ENCODE peak calls at places on chromosomes 5 and 9, in eight cellular contexts. One of them, this sample, is unnamed.

GRCh38 chr5:19880859-19881436 is 107.1 kb downstream of the CDH18 start:
- DNase-seq in uterus: no peak
- DNase-seq in spleen: no peak
- DNase-seq in ovary: no peak
- DNase-seq in right lobe of liver: no peak
- DNase-seq in endothelial cell of umbilical vein: no peak
- DNase-seq in HepG2: peak
- DNase-seq in body of pancreas: no peak
- DNase-seq in this sample: no peak

GRCh38 chr5:56028708-56029107 is 33.9 kb upstream of the IL6ST start:
- DNase-seq in right lobe of liver: no peak
- DNase-seq in uterus: no peak
- DNase-seq in spleen: no peak
- DNase-seq in ovary: no peak
- DNase-seq in endothelial cell of umbilical vein: no peak
- DNase-seq in body of pancreas: no peak
- DNase-seq in HepG2: no peak
- DNase-seq in this sample: no peak

GRCh38 chr9:93128011-93128714 is 5.9 kb downstream of the NINJ1 start:
- DNase-seq in HepG2: no peak
- DNase-seq in uterus: peak
- DNase-seq in endothelial cell of umbilical vein: no peak
- DNase-seq in spleen: peak
- DNase-seq in ovary: no peak
- DNase-seq in right lobe of liver: peak
- DNase-seq in body of pancreas: no peak
- DNase-seq in this sample: no peak

GRCh38 chr5:21802869-21803490 is 1050.2 kb downstream of the CDH12 start:
- DNase-seq in spleen: no peak
- DNase-seq in body of pancreas: no peak
- DNase-seq in ovary: no peak
- DNase-seq in HepG2: peak
- DNase-seq in endothelial cell of umbilical vein: peak
- DNase-seq in uterus: no peak
- DNase-seq in right lobe of liver: no peak
- DNase-seq in this sample: no peak

GRCh38 chr5:149657324-149657723 is 72.8 kb upstream of the PPARGC1B start:
- DNase-seq in uterus: no peak
- DNase-seq in HepG2: no peak
- DNase-seq in spleen: no peak
- DNase-seq in body of pancreas: no peak
- DNase-seq in endothelial cell of umbilical vein: no peak
- DNase-seq in ovary: no peak
- DNase-seq in right lobe of liver: no peak
- DNase-seq in this sample: no peak

GRCh38 chr5:113091622-113092021 is 115.0 kb downstream of the DCP2 start:
- DNase-seq in endothelial cell of umbilical vein: no peak
- DNase-seq in right lobe of liver: no peak
- DNase-seq in body of pancreas: no peak
- DNase-seq in ovary: peak
- DNase-seq in uterus: no peak
- DNase-seq in spleen: no peak
- DNase-seq in HepG2: no peak
- DNase-seq in this sample: no peak

GRCh38 chr9:88460583-88461332 is 72.5 kb downstream of the SPIN1 start:
- DNase-seq in HepG2: no peak
- DNase-seq in uterus: no peak
- DNase-seq in endothelial cell of umbilical vein: no peak
- DNase-seq in ovary: no peak
- DNase-seq in spleen: no peak
- DNase-seq in body of pancreas: no peak
- DNase-seq in right lobe of liver: no peak
- DNase-seq in this sample: no peak

GRCh38 chr5:91332267-91333044 is 50.7 kb downstream of the ARRDC3 start:
- DNase-seq in endothelial cell of umbilical vein: no peak
- DNase-seq in HepG2: peak
- DNase-seq in ovary: no peak
- DNase-seq in uterus: no peak
- DNase-seq in right lobe of liver: no peak
- DNase-seq in body of pancreas: no peak
- DNase-seq in spleen: no peak
- DNase-seq in this sample: no peak

GRCh38 chr5:174251305-174251704 is 205.8 kb downstream of the NSG2 start:
- DNase-seq in right lobe of liver: no peak
- DNase-seq in HepG2: no peak
- DNase-seq in spleen: no peak
- DNase-seq in endothelial cell of umbilical vein: no peak
- DNase-seq in body of pancreas: no peak
- DNase-seq in uterus: no peak
- DNase-seq in ovary: no peak
- DNase-seq in this sample: no peak

GRCh38 chr9:90964101-90965020 is 162.7 kb downstream of the SYK start:
- DNase-seq in uterus: peak
- DNase-seq in endothelial cell of umbilical vein: peak
- DNase-seq in body of pancreas: peak
- DNase-seq in right lobe of liver: no peak
- DNase-seq in ovary: peak
- DNase-seq in spleen: peak
- DNase-seq in HepG2: peak
- DNase-seq in this sample: peak

GRCh38 chr5:16856531-16856930 is 79.6 kb downstream of the MYO10 start:
- DNase-seq in uterus: no peak
- DNase-seq in HepG2: no peak
- DNase-seq in endothelial cell of umbilical vein: no peak
- DNase-seq in spleen: no peak
- DNase-seq in ovary: no peak
- DNase-seq in right lobe of liver: no peak
- DNase-seq in body of pancreas: no peak
- DNase-seq in this sample: peak

GRCh38 chr5:93088566-93088965 is 492.5 kb downstream of the NR2F1-AS1 start:
- DNase-seq in uterus: no peak
- DNase-seq in endothelial cell of umbilical vein: no peak
- DNase-seq in spleen: no peak
- DNase-seq in ovary: no peak
- DNase-seq in right lobe of liver: no peak
- DNase-seq in body of pancreas: no peak
- DNase-seq in HepG2: no peak
- DNase-seq in this sample: no peak

GRCh38 chr5:93096561-93096960 is 484.5 kb downstream of the NR2F1-AS1 start:
- DNase-seq in HepG2: no peak
- DNase-seq in ovary: no peak
- DNase-seq in body of pancreas: no peak
- DNase-seq in endothelial cell of umbilical vein: no peak
- DNase-seq in uterus: no peak
- DNase-seq in right lobe of liver: no peak
- DNase-seq in spleen: no peak
- DNase-seq in this sample: no peak

GRCh38 chr5:93090698-93091097 is 490.3 kb downstream of the NR2F1-AS1 start:
- DNase-seq in right lobe of liver: no peak
- DNase-seq in HepG2: peak
- DNase-seq in body of pancreas: no peak
- DNase-seq in spleen: no peak
- DNase-seq in uterus: no peak
- DNase-seq in endothelial cell of umbilical vein: no peak
- DNase-seq in ovary: no peak
- DNase-seq in this sample: no peak

GRCh38 chr5:93088997-93089396 is 492.0 kb downstream of the NR2F1-AS1 start:
- DNase-seq in uterus: no peak
- DNase-seq in body of pancreas: no peak
- DNase-seq in right lobe of liver: no peak
- DNase-seq in endothelial cell of umbilical vein: no peak
- DNase-seq in spleen: no peak
- DNase-seq in HepG2: no peak
- DNase-seq in ovary: no peak
- DNase-seq in this sample: no peak

DNA sequence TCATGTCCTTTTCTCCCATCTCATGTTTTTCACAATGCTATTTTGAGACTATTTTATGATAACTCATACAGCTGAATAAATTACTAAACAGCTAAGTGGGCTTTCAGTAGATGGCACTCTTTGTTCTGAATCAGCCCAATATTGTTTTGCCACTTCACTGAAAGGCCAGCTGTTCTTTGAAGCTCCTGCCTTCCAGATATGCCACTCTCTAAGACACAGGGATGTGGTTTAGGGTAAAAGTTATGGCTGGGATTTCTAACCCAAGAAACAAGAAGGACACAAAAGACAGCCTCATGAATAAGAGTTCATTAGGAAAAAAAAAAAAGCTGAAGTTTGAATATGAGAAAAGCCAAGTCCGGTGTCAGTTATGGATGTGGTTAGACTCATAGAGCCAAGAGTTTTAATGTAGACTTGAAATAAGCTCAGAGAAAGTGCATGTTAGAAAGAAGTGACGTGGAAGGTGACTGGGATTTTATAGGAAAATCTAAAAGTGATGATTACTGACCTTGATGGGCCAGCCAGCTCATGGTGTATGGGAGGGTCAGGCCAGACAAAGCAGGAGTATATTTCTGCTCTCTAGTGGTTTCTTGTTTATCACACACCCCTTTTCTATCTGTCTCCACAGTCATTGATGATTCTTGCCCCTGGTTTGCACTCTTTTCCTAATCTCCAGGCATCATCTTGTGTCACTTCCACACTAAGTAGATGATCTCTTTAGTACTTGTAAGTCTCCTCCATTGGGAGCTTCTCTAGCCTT is 488.5 kb downstream of the NR2F1-AS1 start:
- DNase-seq in HepG2: no peak
- DNase-seq in right lobe of liver: no peak
- DNase-seq in ovary: no peak
- DNase-seq in uterus: no peak
- DNase-seq in body of pancreas: no peak
- DNase-seq in endothelial cell of umbilical vein: peak
- DNase-seq in spleen: no peak
- DNase-seq in this sample: no peak
- TF ChIP-seq CTCF in HepG2: peak
- TF ChIP-seq CTCF in right lobe of liver: peak
- TF ChIP-seq CTCF in ovary: peak
- TF ChIP-seq CTCF in uterus: peak
- TF ChIP-seq CTCF in body of pancreas: no peak
- TF ChIP-seq CTCF in endothelial cell of umbilical vein: peak
- TF ChIP-seq CTCF in spleen: no peak
- TF ChIP-seq CTCF in this sample: peak

DNA sequence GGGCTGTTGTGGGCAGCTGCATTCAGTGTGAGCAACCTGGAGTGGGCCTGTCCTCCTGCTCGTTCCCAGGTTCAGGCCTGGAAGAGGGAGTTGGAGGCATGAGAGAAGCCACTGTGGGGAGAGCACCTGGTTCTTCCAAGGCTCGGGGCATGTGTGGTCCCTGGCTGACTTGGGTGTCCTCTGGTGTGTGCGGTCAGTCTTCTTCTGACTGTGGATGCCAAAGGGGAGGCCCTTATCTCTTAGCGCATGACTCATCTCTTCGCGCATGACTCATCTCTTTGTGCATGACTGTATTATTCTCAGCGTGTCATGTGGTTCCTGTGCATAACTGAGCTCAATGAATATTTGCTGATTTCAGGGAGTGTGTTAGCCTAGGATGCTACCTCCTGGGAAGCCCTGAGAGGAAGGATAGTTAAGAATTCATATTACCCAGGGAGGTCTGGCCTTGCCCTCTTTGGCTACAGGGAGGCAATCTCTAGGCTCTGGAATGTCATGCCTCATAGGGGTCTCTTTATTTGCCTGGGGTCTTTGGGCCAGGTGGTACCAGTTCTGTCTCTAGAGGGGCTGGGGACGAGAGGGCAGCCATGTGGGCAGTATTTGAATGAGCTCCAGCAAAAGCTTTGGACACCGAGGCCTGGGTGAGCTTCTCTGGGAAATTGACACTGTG is 188.7 kb downstream of the HSPA4 start:
- DNase-seq in spleen: peak
- DNase-seq in endothelial cell of umbilical vein: peak
- DNase-seq in HepG2: peak
- DNase-seq in right lobe of liver: no peak
- DNase-seq in body of pancreas: no peak
- DNase-seq in uterus: peak
- DNase-seq in ovary: no peak
- DNase-seq in this sample: no peak
- TF ChIP-seq POLR2A in spleen: no peak
- TF ChIP-seq POLR2A in endothelial cell of umbilical vein: peak
- TF ChIP-seq POLR2A in HepG2: peak
- TF ChIP-seq POLR2A in right lobe of liver: no peak
- TF ChIP-seq POLR2A in body of pancreas: no peak
- TF ChIP-seq POLR2A in uterus: no peak
- TF ChIP-seq POLR2A in ovary: no peak
- TF ChIP-seq POLR2A in this sample: no peak

DNA sequence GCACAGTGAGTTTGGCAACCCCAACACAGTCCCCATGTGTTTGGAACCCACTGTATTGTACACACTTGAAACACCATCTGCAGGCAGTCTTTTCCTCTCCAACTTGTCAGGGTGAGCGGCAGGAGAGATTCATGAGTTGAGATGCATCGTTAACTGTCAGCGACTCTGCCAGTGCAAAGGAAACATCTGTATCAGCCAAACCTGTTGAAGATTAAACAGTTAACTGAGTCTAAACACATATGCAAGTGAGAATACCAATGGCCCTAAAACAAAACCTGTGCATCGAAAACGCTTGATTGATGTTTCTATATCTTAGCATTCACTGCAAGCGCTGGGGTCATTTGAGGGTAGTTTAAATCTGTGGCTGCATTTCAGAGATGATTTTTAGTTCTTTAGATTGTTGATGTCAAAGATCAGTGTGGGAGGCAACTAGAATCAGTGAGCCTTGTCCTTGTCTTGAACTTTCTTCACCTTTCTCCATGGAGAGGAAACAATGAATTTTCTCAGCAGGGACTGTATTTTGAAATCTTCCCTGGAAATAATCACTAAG is 41.3 kb upstream of the PAM start:
- DNase-seq in spleen: no peak
- DNase-seq in body of pancreas: no peak
- DNase-seq in ovary: no peak
- DNase-seq in uterus: no peak
- DNase-seq in endothelial cell of umbilical vein: no peak
- DNase-seq in HepG2: no peak
- DNase-seq in right lobe of liver: no peak
- DNase-seq in this sample: no peak
- TF ChIP-seq CTCF in spleen: no peak
- TF ChIP-seq CTCF in body of pancreas: no peak
- TF ChIP-seq CTCF in ovary: no peak
- TF ChIP-seq CTCF in uterus: no peak
- TF ChIP-seq CTCF in endothelial cell of umbilical vein: no peak
- TF ChIP-seq CTCF in HepG2: no peak
- TF ChIP-seq CTCF in right lobe of liver: no peak
- TF ChIP-seq CTCF in this sample: no peak

DNA sequence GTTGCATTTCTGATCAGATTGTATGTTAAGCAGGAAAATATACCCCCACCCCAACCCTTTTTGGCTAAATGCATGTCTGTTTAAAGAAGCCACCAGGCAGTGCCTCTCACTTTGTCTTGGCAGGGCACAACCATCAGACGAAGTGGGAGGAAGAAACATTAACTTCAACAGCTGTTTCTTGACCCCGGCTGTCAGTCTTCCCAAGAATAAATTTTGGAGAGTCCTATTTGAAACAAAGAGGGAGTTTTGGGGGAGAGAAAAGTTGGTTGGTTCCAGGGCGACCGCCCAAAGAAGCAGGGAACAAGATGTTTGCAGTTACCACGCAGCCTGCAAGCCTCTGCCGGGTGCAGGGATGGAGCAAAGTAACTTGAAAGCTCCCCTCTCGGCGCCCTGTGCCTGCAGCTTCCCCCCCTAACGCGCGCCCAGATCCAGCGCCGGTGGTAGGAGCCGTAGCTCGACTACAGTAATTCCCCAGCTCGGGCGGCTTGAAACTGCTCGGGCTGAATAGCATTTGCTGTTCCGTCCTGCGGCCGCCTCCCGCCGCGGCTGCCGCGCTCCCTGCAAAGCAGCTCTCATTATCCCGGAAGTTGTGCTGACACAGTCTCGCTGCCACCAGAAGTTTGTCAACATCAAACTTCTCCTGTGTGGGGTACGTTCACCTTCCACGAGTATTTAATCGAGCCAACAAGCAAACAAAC is 100.7 kb upstream of the SSBP2 start:
- DNase-seq in HepG2: peak
- DNase-seq in ovary: peak
- DNase-seq in uterus: peak
- DNase-seq in endothelial cell of umbilical vein: peak
- DNase-seq in right lobe of liver: peak
- DNase-seq in spleen: peak
- DNase-seq in body of pancreas: peak
- DNase-seq in this sample: peak
- TF ChIP-seq POLR2A in HepG2: no peak
- TF ChIP-seq POLR2A in ovary: no peak
- TF ChIP-seq POLR2A in uterus: no peak
- TF ChIP-seq POLR2A in endothelial cell of umbilical vein: peak
- TF ChIP-seq POLR2A in right lobe of liver: peak
- TF ChIP-seq POLR2A in spleen: peak
- TF ChIP-seq POLR2A in body of pancreas: no peak
- TF ChIP-seq POLR2A in this sample: peak

This sample was measured in thyroid gland.